ENCODE peak calls at places on chromosome 13, in six cellular contexts. R is GM18507; O is LHCN-M2; M is NCI-H345; P is stimulated activated CD4-positive, alpha-beta T cell treated with anti-CD3 and anti-CD28 coated beads, TNF-alpha, amount 100 ng/mL, for 1 hour; Q is endodermal cell. N is an unnamed sample.

GRCh38 chr13:44191504-44192171 is 182.0 kb upstream of the SERP2 start:
- DNase-seq in R (no peak), O (peak; percentile 87), M (peak; percentile 83), P (no peak), Q (peak; percentile 70), N (no peak)

GRCh38 chr13:33089311-33089710 is 73.1 kb downstream of the KL start:
- DNase-seq in R (no peak), O (peak; percentile 55), M (no peak), P (no peak), Q (no peak), N (no peak)

GRCh38 chr13:105272660-105273631 is 1262.5 kb downstream of the EFNB2 start:
- DNase-seq in R (no peak), O (no peak), M (no peak), P (no peak), Q (no peak), N (no peak)

GRCh38 chr13:99971576-99972189 is at the start of gene ZIC5:
- DNase-seq in R (no peak), O (no peak), M (no peak), P (no peak), Q (peak; percentile 95), N (no peak)

GRCh38 chr13:52738719-52739467 is 727 bp downstream of the CNMD start:
- DNase-seq in R (no peak), O (no peak), M (no peak), P (no peak), Q (peak; percentile 87), N (no peak)

GRCh38 chr13:32314968-32315254 is 252 bp downstream of the ZAR1L start:
- DNase-seq in R (no peak), O (peak; percentile 54), M (peak; percentile 20), P (no peak), Q (no peak), N (no peak)

GRCh38 chr13:102466836-102467235 is 65.0 kb upstream of the FGF14 start:
- DNase-seq in R (no peak), O (no peak), M (no peak), P (no peak), Q (no peak), N (no peak)

GRCh38 chr13:75319244-75319643 is 162.7 kb downstream of the TBC1D4 start:
- DNase-seq in R (no peak), O (peak; percentile 81), M (no peak), P (no peak), Q (no peak), N (no peak)

GRCh38 chr13:79589605-79590511 is 108.9 kb downstream of the NDFIP2 start:
- DNase-seq in R (no peak), O (peak; percentile 54), M (no peak), P (no peak), Q (no peak), N (no peak)

GRCh38 chr13:32737679-32738078 is 151.4 kb downstream of the PDS5B start:
- DNase-seq in R (no peak), O (no peak), M (no peak), P (no peak), Q (no peak), N (no peak)

GRCh38 chr13:23391752-23392151 is 41.8 kb downstream of the SACS start:
- DNase-seq in R (no peak), O (peak; percentile 33), M (no peak), P (no peak), Q (no peak), N (no peak)

GRCh38 chr13:38582133-38582532 is 104.7 kb upstream of the FREM2 start:
- DNase-seq in R (peak; percentile 5), O (peak; percentile 36), M (peak; percentile 70), P (no peak), Q (no peak), N (no peak)